ENCODE peak calls at places on chromosomes 13 and 19, in five cellular contexts. One of them, this sample, is unnamed.

GRCh38 chr19:18208098-18208951 is 4.5 kb upstream of the RAB3A start:
- DNase-seq in GM12878: no peak
- DNase-seq in GM23338: peak
- DNase-seq in A549: peak
- DNase-seq in K562: peak
- DNase-seq in this sample: no peak

GRCh38 chr13:72180253-72180952 is 313.4 kb upstream of the DACH1 start:
- DNase-seq in A549: no peak
- DNase-seq in GM12878: no peak
- DNase-seq in K562: no peak
- DNase-seq in GM23338: peak
- DNase-seq in this sample: no peak

GRCh38 chr19:7925171-7925837 is 631 bp downstream of the CTXN1 start:
- DNase-seq in K562: peak
- DNase-seq in A549: peak
- DNase-seq in GM12878: no peak
- DNase-seq in GM23338: peak
- DNase-seq in this sample: peak

GRCh38 chr19:13056052-13056660 is 46.5 kb downstream of the LYL1 start:
- DNase-seq in GM23338: peak
- DNase-seq in GM12878: no peak
- DNase-seq in A549: no peak
- DNase-seq in K562: no peak
- DNase-seq in this sample: no peak

GRCh38 chr19:10288662-10289166 is 1.0 kb upstream of the ICAM5 start:
- DNase-seq in K562: peak
- DNase-seq in GM12878: no peak
- DNase-seq in GM23338: peak
- DNase-seq in A549: peak
- DNase-seq in this sample: peak

GRCh38 chr13:30340367-30341184 is 33.2 kb upstream of the KATNAL1 start:
- DNase-seq in K562: peak
- DNase-seq in GM12878: no peak
- DNase-seq in A549: no peak
- DNase-seq in GM23338: no peak
- DNase-seq in this sample: no peak

GRCh38 chr13:47798906-47799305 is 202.2 kb downstream of the SUCLA2 start:
- DNase-seq in K562: no peak
- DNase-seq in A549: no peak
- DNase-seq in GM23338: peak
- DNase-seq in GM12878: no peak
- DNase-seq in this sample: peak

GRCh38 chr13:111317042-111317550 is 3.3 kb upstream of the TEX29 start:
- DNase-seq in K562: no peak
- DNase-seq in GM12878: no peak
- DNase-seq in GM23338: no peak
- DNase-seq in A549: no peak
- DNase-seq in this sample: no peak

GRCh38 chr19:13154241-13154778 is 4.1 kb downstream of the IER2 start:
- DNase-seq in GM23338: peak
- DNase-seq in A549: peak
- DNase-seq in K562: peak
- DNase-seq in GM12878: no peak
- DNase-seq in this sample: peak

GRCh38 chr13:77519808-77520207 is 15.7 kb upstream of the SCEL start:
- DNase-seq in GM12878: no peak
- DNase-seq in A549: no peak
- DNase-seq in GM23338: no peak
- DNase-seq in K562: no peak
- DNase-seq in this sample: no peak

DNA sequence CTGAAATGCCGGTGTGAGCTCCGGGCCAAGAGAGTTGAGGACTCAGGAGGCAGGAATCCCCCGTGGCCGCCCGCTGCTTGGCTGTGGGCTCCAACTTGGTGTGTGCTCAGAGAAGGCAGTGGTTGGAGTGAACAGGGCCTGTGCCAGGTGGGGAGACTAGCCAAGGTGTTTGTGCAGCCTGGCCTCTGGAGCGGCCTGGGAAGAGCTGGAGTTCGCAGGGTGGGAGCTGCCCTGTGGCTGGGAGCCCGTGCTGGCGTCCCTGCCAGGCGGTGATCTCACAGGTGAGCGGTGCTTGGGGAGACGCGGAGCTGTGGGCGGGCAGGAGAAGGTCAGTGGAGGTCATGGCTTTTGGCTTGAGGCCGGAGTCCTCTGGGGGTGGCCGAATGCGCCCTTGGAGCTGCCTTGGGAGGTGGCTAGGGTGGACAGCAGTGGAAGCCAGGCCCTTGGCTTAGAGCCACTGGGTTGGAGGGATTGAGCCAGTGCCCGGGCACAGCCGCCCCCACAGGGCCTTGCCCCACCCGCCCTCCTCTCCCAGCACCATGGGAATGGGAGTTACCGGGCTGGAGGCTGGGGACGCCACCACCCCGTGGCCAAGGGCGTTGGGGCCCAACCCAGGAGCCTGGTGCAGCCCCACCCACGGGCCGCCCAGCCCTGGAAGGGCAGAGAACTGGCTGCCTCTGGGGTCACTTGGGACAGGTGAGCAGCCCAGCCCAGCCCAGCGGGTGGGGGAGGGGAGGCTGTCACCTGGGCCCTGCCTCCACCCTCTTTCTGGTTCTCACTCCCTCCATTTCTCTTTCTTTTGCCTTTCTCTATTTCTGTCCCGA is 7.1 kb upstream of the CIRBP start:
- DNase-seq in GM23338: no peak
- DNase-seq in A549: peak
- DNase-seq in GM12878: no peak
- DNase-seq in K562: no peak
- DNase-seq in this sample: peak
- TF ChIP-seq JUNB in GM23338: no peak
- TF ChIP-seq JUNB in A549: no peak
- TF ChIP-seq JUNB in GM12878: no peak
- TF ChIP-seq JUNB in K562: no peak
- TF ChIP-seq JUNB in this sample: no peak

DNA sequence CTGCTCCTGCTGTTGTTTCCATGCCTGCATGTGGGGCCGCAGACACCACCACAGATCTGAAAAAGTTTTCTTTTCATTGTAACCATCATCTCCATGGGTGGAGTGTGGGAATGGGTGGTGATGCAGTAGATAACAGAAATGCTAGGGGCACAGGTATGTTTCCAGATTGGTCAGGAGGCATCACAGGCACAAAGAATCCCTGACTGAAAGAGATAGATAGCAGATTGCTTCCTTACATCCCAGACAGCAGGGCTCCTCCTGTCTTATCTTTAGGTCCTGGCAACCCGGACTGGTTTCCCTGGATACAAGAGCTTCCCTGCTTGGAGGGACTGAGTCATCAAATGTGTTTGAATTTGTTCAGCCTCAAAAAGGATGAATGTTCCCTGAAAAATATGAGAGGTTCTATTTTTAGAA is 1937.6 kb downstream of the PCDH9 start:
- DNase-seq in GM23338: peak
- DNase-seq in K562: no peak
- DNase-seq in A549: peak
- DNase-seq in GM12878: no peak
- DNase-seq in this sample: no peak
- TF ChIP-seq JUNB in GM23338: no peak
- TF ChIP-seq JUNB in K562: no peak
- TF ChIP-seq JUNB in A549: no peak
- TF ChIP-seq JUNB in GM12878: no peak
- TF ChIP-seq JUNB in this sample: no peak

GRCh38 chr13:66899955-66900354 is 330.2 kb downstream of the PCDH9 start:
- DNase-seq in GM12878: no peak
- DNase-seq in GM23338: no peak
- DNase-seq in A549: no peak
- DNase-seq in K562: no peak
- DNase-seq in this sample: no peak
- TF ChIP-seq JUNB in GM12878: no peak
- TF ChIP-seq JUNB in GM23338: no peak
- TF ChIP-seq JUNB in A549: no peak
- TF ChIP-seq JUNB in K562: no peak
- TF ChIP-seq JUNB in this sample: no peak

GRCh38 chr19:4829001-4829712 is 2.4 kb downstream of the TICAM1 start:
- DNase-seq in GM12878: no peak
- DNase-seq in GM23338: no peak
- DNase-seq in A549: no peak
- DNase-seq in K562: peak
- DNase-seq in this sample: peak

GRCh38 chr19:4831351-4832340 is at the start of gene TICAM1:
- DNase-seq in GM12878: no peak
- DNase-seq in K562: peak
- DNase-seq in GM23338: peak
- DNase-seq in A549: peak
- DNase-seq in this sample: no peak

GRCh38 chr19:4830768-4831265 is 695 bp downstream of the TICAM1 start:
- DNase-seq in A549: no peak
- DNase-seq in GM12878: no peak
- DNase-seq in K562: peak
- DNase-seq in GM23338: no peak
- DNase-seq in this sample: no peak

GRCh38 chr19:4832776-4833175 is 1.3 kb upstream of the TICAM1 start:
- DNase-seq in GM23338: no peak
- DNase-seq in A549: no peak
- DNase-seq in K562: no peak
- DNase-seq in GM12878: no peak
- DNase-seq in this sample: no peak

DNA sequence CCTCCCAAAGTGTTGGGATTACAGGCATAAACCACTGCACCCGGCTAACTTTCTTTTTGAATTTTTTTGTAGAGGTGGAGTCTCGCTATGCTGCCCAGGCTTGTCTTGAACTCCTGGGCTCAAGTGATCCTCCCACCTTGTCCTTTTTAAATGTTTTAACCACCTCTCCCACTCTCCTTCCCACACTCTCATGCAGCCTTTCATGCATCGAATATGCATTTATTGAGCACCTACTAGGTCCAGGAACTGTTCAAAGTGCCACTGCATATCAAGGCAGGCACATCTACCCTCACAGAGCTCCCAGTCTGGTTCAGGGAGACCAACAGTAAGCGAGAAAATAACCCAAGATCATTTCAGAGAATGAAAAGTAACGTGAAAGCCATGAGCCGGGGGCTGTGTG is 1.2 kb downstream of the TICAM1 start:
- DNase-seq in GM12878: no peak
- DNase-seq in K562: no peak
- DNase-seq in A549: no peak
- DNase-seq in GM23338: no peak
- DNase-seq in this sample: no peak
- TF ChIP-seq JUNB in GM12878: no peak
- TF ChIP-seq JUNB in K562: no peak
- TF ChIP-seq JUNB in A549: no peak
- TF ChIP-seq JUNB in GM23338: no peak
- TF ChIP-seq JUNB in this sample: no peak

GRCh38 chr13:42747399-42747873 is 33.9 kb upstream of the FAM216B start:
- DNase-seq in GM23338: no peak
- DNase-seq in GM12878: no peak
- DNase-seq in A549: peak
- DNase-seq in K562: no peak
- DNase-seq in this sample: no peak
- TF ChIP-seq JUNB in GM23338: no peak
- TF ChIP-seq JUNB in GM12878: no peak
- TF ChIP-seq JUNB in A549: no peak
- TF ChIP-seq JUNB in K562: no peak
- TF ChIP-seq JUNB in this sample: no peak

DNA sequence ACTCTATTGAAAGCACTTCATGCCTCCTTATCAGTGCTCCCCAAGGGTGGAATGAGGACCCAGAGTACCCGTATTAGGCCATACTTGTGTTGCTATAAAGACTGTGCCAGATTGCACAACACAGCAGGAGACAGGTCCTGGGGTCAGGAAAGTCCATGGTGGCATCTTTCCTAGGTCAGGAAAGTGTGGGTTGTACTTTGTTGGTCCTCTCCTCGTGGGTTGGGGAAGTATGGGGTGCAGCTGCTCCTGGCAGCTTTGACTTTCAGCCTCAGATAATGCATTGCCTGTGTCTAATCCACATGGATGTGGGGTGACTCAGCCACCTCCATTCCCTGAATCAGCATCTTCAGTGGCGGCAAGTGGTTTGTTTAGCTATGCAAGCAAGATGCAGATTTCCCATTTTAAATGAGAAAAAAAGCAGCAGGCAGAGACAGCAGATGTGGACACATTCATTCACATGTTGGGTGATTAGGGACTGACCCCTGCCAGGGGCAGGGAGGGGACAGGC is 8.4 kb upstream of the CYP2B6 start:
- DNase-seq in GM12878: no peak
- DNase-seq in K562: no peak
- DNase-seq in GM23338: peak
- DNase-seq in A549: no peak
- DNase-seq in this sample: no peak
- TF ChIP-seq JUNB in GM12878: no peak
- TF ChIP-seq JUNB in K562: no peak
- TF ChIP-seq JUNB in GM23338: no peak
- TF ChIP-seq JUNB in A549: no peak
- TF ChIP-seq JUNB in this sample: no peak

DNA sequence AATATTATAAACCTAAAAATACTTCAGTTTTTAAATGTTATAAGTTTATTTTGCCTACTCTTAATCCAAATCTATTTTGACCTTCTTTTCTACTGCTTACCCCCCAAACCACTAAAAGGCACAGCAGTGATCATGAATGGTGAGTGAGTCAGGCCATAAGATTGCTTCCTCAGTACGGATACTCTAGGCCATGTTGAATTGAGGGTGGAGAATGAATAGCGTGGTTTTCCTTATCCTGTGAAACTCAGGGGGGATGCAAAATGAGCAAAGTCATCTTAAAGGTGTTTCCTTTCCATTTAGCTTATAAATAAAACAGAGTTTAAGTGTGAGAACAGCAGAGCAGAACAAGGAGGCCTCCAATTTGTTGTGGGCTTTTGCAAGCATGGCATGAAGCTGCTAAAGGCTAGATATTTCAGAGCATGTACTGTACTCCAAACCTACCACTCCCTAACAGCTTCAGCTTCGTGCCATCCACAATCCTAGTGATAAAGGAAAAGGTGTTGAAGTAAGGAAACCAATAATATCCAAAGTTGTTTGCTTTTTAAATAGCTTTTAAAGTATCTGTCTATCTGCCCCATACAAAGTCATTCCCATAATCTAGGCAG is 25.0 kb downstream of the SERPINE3 start:
- DNase-seq in K562: no peak
- DNase-seq in GM23338: no peak
- DNase-seq in GM12878: no peak
- DNase-seq in A549: no peak
- DNase-seq in this sample: no peak
- TF ChIP-seq JUNB in K562: no peak
- TF ChIP-seq JUNB in GM23338: no peak
- TF ChIP-seq JUNB in GM12878: no peak
- TF ChIP-seq JUNB in A549: no peak
- TF ChIP-seq JUNB in this sample: no peak

DNA sequence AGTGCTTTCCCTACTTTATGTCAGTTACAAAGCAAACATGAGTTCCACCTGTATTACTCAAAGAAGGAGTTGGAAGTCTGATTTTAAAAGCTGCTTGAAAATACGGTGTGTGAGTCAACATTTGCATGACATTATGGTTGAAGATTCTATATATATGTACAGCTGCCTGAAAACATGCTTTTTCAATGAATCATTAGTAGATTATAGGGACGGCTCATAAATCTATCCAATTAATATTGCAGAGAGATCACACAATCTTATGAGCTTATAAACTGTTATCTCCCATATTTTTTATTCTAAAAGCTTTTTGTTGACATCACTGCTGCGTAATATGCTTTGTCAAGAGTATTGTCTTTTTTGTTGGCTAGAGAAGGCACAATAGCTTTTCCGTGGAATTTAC is 873.8 kb downstream of the SLITRK6 start:
- DNase-seq in GM12878: no peak
- DNase-seq in GM23338: no peak
- DNase-seq in K562: no peak
- DNase-seq in A549: no peak
- DNase-seq in this sample: no peak
- TF ChIP-seq JUNB in GM12878: no peak
- TF ChIP-seq JUNB in GM23338: no peak
- TF ChIP-seq JUNB in K562: no peak
- TF ChIP-seq JUNB in A549: no peak
- TF ChIP-seq JUNB in this sample: no peak

GRCh38 chr13:112779856-112780604 is 90.2 kb downstream of the ATP11A start:
- DNase-seq in GM12878: no peak
- DNase-seq in A549: no peak
- DNase-seq in GM23338: no peak
- DNase-seq in K562: no peak
- DNase-seq in this sample: no peak
- TF ChIP-seq JUNB in GM12878: no peak
- TF ChIP-seq JUNB in A549: no peak
- TF ChIP-seq JUNB in GM23338: no peak
- TF ChIP-seq JUNB in K562: no peak
- TF ChIP-seq JUNB in this sample: no peak